ENCODE peak calls at places on chromosome 16, in six cellular contexts. B is neural progenitor cell, F is ascending aorta, P is heart left ventricle, X is psoas muscle, D is heart right ventricle. C is an unnamed sample. For H3K27me3 and H3K36me3, the result is how much of the 10 kb centered on the place peaks cover.

GRCh38 chr16:27600386-27600785 is 50.4 kb downstream of the KATNIP start:
- DNase-seq in D (no peak), P (no peak), F (no peak), B (peak), X (no peak), C (peak)

GRCh38 chr16:9966569-9967157 is 215.6 kb downstream of the GRIN2A start:
- DNase-seq in B (no peak), F (no peak), P (no peak), X (no peak), D (no peak), C (no peak)

GRCh38 chr16:75837681-75838080 is 111.4 kb upstream of the CPHXL start:
- DNase-seq in P (no peak), F (no peak), X (no peak), D (no peak), B (no peak), C (no peak)

GRCh38 chr16:23207485-23207884 is 24.9 kb downstream of the SCNN1G start:
- DNase-seq in P (no peak), B (peak), F (no peak), X (no peak), D (no peak), C (no peak)

GRCh38 chr16:58809213-58809612 is 75.1 kb upstream of the GOT2 start:
- DNase-seq in F (no peak), B (no peak), P (no peak), D (no peak), X (no peak), C (no peak)

GRCh38 chr16:70428178-70428998 is 10.5 kb downstream of the ST3GAL2 start:
- DNase-seq in D (peak), P (peak), X (peak), F (peak), B (peak), C (peak)

GRCh38 chr16:19765860-19766553 is 47.9 kb downstream of the IQCK start:
- DNase-seq in D (peak), P (peak), X (peak), F (peak), B (no peak), C (peak)

GRCh38 chr16:70687172-70687531 is 1.3 kb upstream of the MTSS2 start:
- DNase-seq in X (peak), D (peak), P (no peak), F (no peak), B (no peak), C (no peak)

GRCh38 chr16:53789159-53789558 is 85.2 kb downstream of the FTO start:
- DNase-seq in B (no peak), P (no peak), D (no peak), F (no peak), X (no peak), C (no peak)

GRCh38 chr16:55046146-55046460 is 115.4 kb downstream of the IRX5 start:
- DNase-seq in F (no peak), X (no peak), P (no peak), D (no peak), B (no peak), C (no peak)

GRCh38 chr16:84680165-84680842 is 19.5 kb upstream of the USP10 start:
- DNase-seq in X (no peak), F (no peak), B (no peak), P (no peak), D (no peak), C (no peak)

GRCh38 chr16:79008036-79008868 is 592.3 kb downstream of the MAF start:
- DNase-seq in D (no peak), P (no peak), F (no peak), B (no peak), X (no peak), C (peak)

GRCh38 chr16:27759301-27759871 is 209.4 kb downstream of the KATNIP start:
- DNase-seq in F (no peak), B (no peak), P (no peak), D (no peak), X (no peak), C (no peak)

GRCh38 chr16:82004651-82005490 is 6.4 kb downstream of the SDR42E1 start:
- DNase-seq in D (no peak), P (peak), F (no peak), B (no peak), X (no peak), C (no peak)

GRCh38 chr16:80014241-80014939 is 413.9 kb upstream of the MAF start:
- DNase-seq in B (no peak), D (no peak), F (no peak), P (no peak), X (no peak), C (no peak)

GRCh38 chr16:88634994-88635670 is 3.2 kb upstream of the IL17C start:
- DNase-seq in F (no peak), B (no peak), P (no peak), D (peak), X (no peak), C (peak)

GRCh38 chr16:27374794-27375499 is 27.0 kb upstream of the IL21R start:
- DNase-seq in F (peak), D (peak), P (peak), X (peak), B (peak), C (peak)

GRCh38 chr16:46751381-46751780 is 3.2 kb upstream of the MYLK3 start:
- DNase-seq in X (no peak), F (no peak), P (no peak), D (no peak), B (no peak), C (no peak)

GRCh38 chr16:84176192-84177053 is 10.4 kb downstream of the TAF1C start:
- DNase-seq in B (no peak), D (no peak), P (no peak), F (no peak), X (no peak), C (peak)

GRCh38 chr16:520847-521246 is 6.7 kb upstream of the CAPN15 start:
- DNase-seq in F (no peak), P (no peak), D (no peak), X (no peak), B (no peak), C (no peak)

GRCh38 chr16:50606431-50607050 is 58.3 kb downstream of the NKD1 start:
- DNase-seq in D (no peak), F (no peak), P (no peak), B (peak), X (no peak), C (no peak)

GRCh38 chr16:79757968-79758367 is 157.4 kb upstream of the MAF start:
- DNase-seq in F (no peak), P (no peak), B (no peak), D (no peak), X (no peak), C (no peak)

GRCh38 chr16:19601083-19601976 is 45.8 kb downstream of the VPS35L start:
- DNase-seq in F (no peak), P (no peak), B (peak), X (no peak), D (no peak), C (peak)

GRCh38 chr16:16780588-16780987 is 401.6 kb downstream of the NPIPA7 start:
- DNase-seq in B (peak), X (no peak), D (no peak), P (no peak), F (no peak), C (no peak)

GRCh38 chr16:4115209-4115940 is 867 bp downstream of the ADCY9 start:
- DNase-seq in P (peak), F (no peak), X (peak), D (peak), B (peak), C (peak)

GRCh38 chr16:8962393-8963009 is 1.2 kb downstream of the USP7 start:
- DNase-seq in F (no peak), X (peak), P (no peak), D (peak), B (peak), C (peak)

GRCh38 chr16:12341423-12341822 is 364.9 kb downstream of the SNX29 start:
- DNase-seq in D (no peak), P (no peak), B (no peak), X (no peak), F (no peak), C (no peak)

GRCh38 chr16:81003610-81004460 is 2.9 kb downstream of the CMC2 start:
- DNase-seq in F (no peak), B (no peak), D (no peak), P (no peak), X (no peak), C (no peak)

GRCh38 chr16:68707341-68708152 is 29.5 kb upstream of the CDH1 start:
- DNase-seq in D (peak), B (peak), F (no peak), P (peak), X (no peak), C (peak)
- H3K4me3 ChIP-seq in D (no peak), B (no peak), F (no peak), P (no peak), X (no peak), C (no peak)

GRCh38 chr16:67166883-67167168 is 2.3 kb downstream of the HSF4 start:
- DNase-seq in X (no peak), F (no peak), D (no peak), B (no peak), P (no peak), C (no peak)

GRCh38 chr16:67164599-67165061 is at the start of gene HSF4:
- DNase-seq in P (peak), B (peak), D (peak), X (peak), F (no peak), C (peak)

GRCh38 chr16:67166035-67166882 is 1.7 kb downstream of the HSF4 start:
- DNase-seq in P (no peak), X (peak), F (no peak), D (no peak), B (no peak), C (peak)

GRCh38 chr16:67163903-67164558 is 514 bp upstream of the HSF4 start:
- DNase-seq in X (peak), P (no peak), D (no peak), B (peak), F (no peak), C (peak)

GRCh38 chr16:67165121-67166034 is 833 bp downstream of the HSF4 start:
- DNase-seq in D (no peak), B (peak), F (no peak), P (no peak), X (peak), C (peak)
- H3K27me3 ChIP-seq in D (under half), B (half or more), F (under half), P (under half), X (under half), C (half or more)

DNA sequence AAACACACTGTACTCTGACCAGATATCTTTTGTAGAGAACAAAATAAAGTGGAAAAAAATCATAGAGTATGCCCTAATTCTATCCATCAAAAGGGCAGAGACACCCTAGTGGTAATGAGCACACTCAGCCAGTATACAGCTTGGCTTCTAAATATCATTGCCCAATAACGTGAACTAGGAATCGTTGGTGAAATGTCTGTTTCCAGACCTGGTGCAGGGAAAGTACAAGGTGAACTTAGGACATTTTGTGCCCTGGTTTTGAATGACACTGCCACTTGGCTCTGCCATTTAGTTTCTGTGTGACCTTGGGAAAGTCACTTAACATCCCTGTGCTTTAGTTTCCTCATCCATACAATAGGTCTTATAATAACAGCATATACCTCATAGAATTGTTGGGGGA is 13.7 kb downstream of the AMFR start:
- DNase-seq in F (no peak), P (no peak), D (no peak), X (no peak), B (no peak), C (no peak)
- H3K36me3 ChIP-seq in F (under half), P (half or more), D (under half), X (half or more), B (under half), C (under half)

GRCh38 chr16:11252482-11252931 is 3.5 kb downstream of the SOCS1 start:
- DNase-seq in P (no peak), B (no peak), F (no peak), X (no peak), D (no peak), C (no peak)
- H3K4me3 ChIP-seq in P (no peak), B (no peak), F (no peak), X (no peak), D (no peak), C (no peak)

DNA sequence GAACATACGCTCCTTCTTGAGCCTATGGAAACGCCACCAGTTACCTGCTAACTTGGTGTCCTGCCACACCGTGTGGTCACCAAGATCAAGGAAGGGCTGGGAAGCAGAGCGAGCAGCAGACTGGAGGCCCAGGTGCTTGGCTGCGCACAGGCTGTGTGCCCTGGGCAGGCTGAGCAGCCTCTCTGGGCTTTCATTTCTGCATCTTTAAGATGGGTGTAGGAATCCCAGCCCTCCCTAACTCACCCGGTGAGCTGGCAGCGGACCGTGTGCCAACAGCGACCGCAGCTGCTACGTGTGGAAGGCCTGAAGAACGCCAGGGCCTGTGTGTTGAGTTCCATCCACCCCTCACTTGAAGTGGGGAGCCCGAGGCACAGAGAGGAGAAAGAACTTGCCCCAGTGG is 80.0 kb downstream of the IRF8 start:
- DNase-seq in B (no peak), D (no peak), F (no peak), P (no peak), X (no peak), C (no peak)
- H3K27me3 ChIP-seq in B (under half), D (half or more), F (under half), P (under half), X (under half), C (under half)

DNA sequence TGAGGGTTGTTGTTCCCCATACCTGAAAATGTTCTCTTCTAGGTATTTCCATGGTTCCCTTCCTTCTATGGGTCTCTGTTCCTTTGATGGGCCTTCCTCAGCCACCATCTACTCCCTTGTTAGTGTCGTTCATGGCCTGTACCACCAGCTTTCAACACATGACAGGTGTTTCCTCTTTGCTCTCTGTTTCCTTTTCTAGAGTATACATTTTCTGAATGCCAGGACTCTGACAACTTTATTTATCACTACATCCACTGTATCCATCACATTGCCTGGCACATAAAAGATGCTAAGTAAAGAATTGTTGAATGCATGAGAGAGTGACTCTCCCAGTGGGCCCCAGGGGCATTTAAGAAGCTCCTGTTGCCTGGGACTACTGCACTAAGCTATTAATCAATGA is 255.1 kb downstream of the CBLN1 start:
- DNase-seq in F (no peak), X (no peak), D (no peak), P (no peak), B (no peak), C (no peak)
- H3K36me3 ChIP-seq in F (under half), X (under half), D (under half), P (under half), B (under half), C (under half)

GRCh38 chr16:67013823-67014640 is 14.9 kb upstream of the CBFB start:
- DNase-seq in F (no peak), P (peak), D (peak), B (peak), X (peak), C (peak)

GRCh38 chr16:67015317-67015731 is 13.6 kb upstream of the CBFB start:
- DNase-seq in D (no peak), X (no peak), B (no peak), F (no peak), P (no peak), C (peak)

GRCh38 chr16:67014641-67015315 is 14.2 kb upstream of the CBFB start:
- DNase-seq in P (no peak), F (no peak), D (no peak), B (no peak), X (no peak), C (peak)

GRCh38 chr16:67011274-67011673 is 17.7 kb upstream of the CBFB start:
- DNase-seq in F (no peak), X (no peak), D (no peak), P (no peak), B (no peak), C (no peak)

GRCh38 chr16:67013238-67013822 is 15.6 kb upstream of the CBFB start:
- DNase-seq in F (no peak), D (no peak), X (no peak), P (no peak), B (no peak), C (peak)
- H3K4me3 ChIP-seq in F (peak), D (peak), X (peak), P (peak), B (peak), C (peak)

GRCh38 chr16:67425581-67425980 is 5.3 kb upstream of the HSD11B2 start:
- DNase-seq in P (no peak), F (no peak), B (no peak), D (no peak), X (no peak), C (no peak)
- H3K27me3 ChIP-seq in P (under half), F (under half), B (under half), D (under half), X (under half), C (under half)